ENCODE peak calls at places on chromosomes 5 and 9, in five cellular contexts. One of them, this sample, is unnamed.

GRCh38 chr5:137383909-137384308 is 115.2 kb downstream of the SPOCK1 start:
- DNase-seq in activated CD4-positive, alpha-beta memory T cell treated with anti-CD3 and anti-CD28 coated beads for 36 hours: no peak
- DNase-seq in HEK293T: no peak
- DNase-seq in RWPE1: no peak
- DNase-seq in OCI-LY7: no peak
- DNase-seq in this sample: no peak

GRCh38 chr9:117414220-117414905 is 494 bp downstream of the ASTN2 start:
- DNase-seq in RWPE1: peak
- DNase-seq in OCI-LY7: no peak
- DNase-seq in activated CD4-positive, alpha-beta memory T cell treated with anti-CD3 and anti-CD28 coated beads for 36 hours: no peak
- DNase-seq in HEK293T: peak
- DNase-seq in this sample: peak

GRCh38 chr5:132662004-132662401 is 4.0 kb downstream of the IL13 start:
- DNase-seq in OCI-LY7: no peak
- DNase-seq in RWPE1: no peak
- DNase-seq in HEK293T: no peak
- DNase-seq in activated CD4-positive, alpha-beta memory T cell treated with anti-CD3 and anti-CD28 coated beads for 36 hours: no peak
- DNase-seq in this sample: no peak

GRCh38 chr5:10607023-10607665 is 43.3 kb downstream of the ANKRD33B start:
- DNase-seq in HEK293T: peak
- DNase-seq in RWPE1: no peak
- DNase-seq in OCI-LY7: peak
- DNase-seq in activated CD4-positive, alpha-beta memory T cell treated with anti-CD3 and anti-CD28 coated beads for 36 hours: peak
- DNase-seq in this sample: no peak

GRCh38 chr5:115983519-115983918 is 21.2 kb downstream of the LVRN start:
- DNase-seq in activated CD4-positive, alpha-beta memory T cell treated with anti-CD3 and anti-CD28 coated beads for 36 hours: no peak
- DNase-seq in HEK293T: no peak
- DNase-seq in OCI-LY7: no peak
- DNase-seq in RWPE1: no peak
- DNase-seq in this sample: no peak

GRCh38 chr5:95857185-95857945 is 34.8 kb upstream of the GLRX start:
- DNase-seq in RWPE1: no peak
- DNase-seq in OCI-LY7: no peak
- DNase-seq in activated CD4-positive, alpha-beta memory T cell treated with anti-CD3 and anti-CD28 coated beads for 36 hours: no peak
- DNase-seq in HEK293T: no peak
- DNase-seq in this sample: no peak

GRCh38 chr5:4182144-4182543 is 586.5 kb downstream of the IRX1 start:
- DNase-seq in activated CD4-positive, alpha-beta memory T cell treated with anti-CD3 and anti-CD28 coated beads for 36 hours: no peak
- DNase-seq in OCI-LY7: no peak
- DNase-seq in RWPE1: no peak
- DNase-seq in HEK293T: no peak
- DNase-seq in this sample: no peak

GRCh38 chr9:14219865-14220655 is 93.9 kb downstream of the NFIB start:
- DNase-seq in RWPE1: no peak
- DNase-seq in activated CD4-positive, alpha-beta memory T cell treated with anti-CD3 and anti-CD28 coated beads for 36 hours: no peak
- DNase-seq in HEK293T: no peak
- DNase-seq in OCI-LY7: no peak
- DNase-seq in this sample: no peak

This sample was measured in foreskin keratinocyte.